ENCODE peak calls at places on chromosome 4, in nine cellular contexts. R is testis, W is ovary, Q is mammary epithelial cell, F is A549, O is AG09319, N is upper lobe of right lung, C is foreskin keratinocyte, U is nephron progenitor cell. D is an unnamed sample.

GRCh38 chr4:38188631-38189101 is 228.5 kb downstream of the PTTG2 start:
- DNase-seq in R (no peak), O (no peak), W (no peak), Q (peak), N (no peak), U (no peak), F (no peak), C (peak), D (no peak)

GRCh38 chr4:94577136-94577535 is 125.4 kb downstream of the PDLIM5 start:
- DNase-seq in U (peak), C (no peak), N (no peak), Q (no peak), F (no peak), W (peak), O (no peak), R (peak), D (no peak)

GRCh38 chr4:164550989-164551712 is 202.8 kb upstream of the SMIM31 start:
- DNase-seq in N (no peak), R (no peak), Q (no peak), W (no peak), C (no peak), F (no peak), O (no peak), U (no peak), D (no peak)

GRCh38 chr4:18021470-18021719 is 160 bp downstream of the LCORL start:
- DNase-seq in W (no peak), R (no peak), O (no peak), N (no peak), U (no peak), Q (no peak), F (no peak), C (no peak), D (no peak)

GRCh38 chr4:140740422-140740821 is 15.8 kb downstream of the TBC1D9 start:
- DNase-seq in O (no peak), U (no peak), C (no peak), F (no peak), W (no peak), N (no peak), Q (no peak), R (no peak), D (no peak)

GRCh38 chr4:99624141-99624719 is 33.4 kb downstream of the C4orf54 start:
- DNase-seq in Q (no peak), U (no peak), R (no peak), N (no peak), O (no peak), C (no peak), F (no peak), W (peak), D (no peak)

GRCh38 chr4:7411896-7412585 is 22.7 kb downstream of the PSAPL1 start:
- DNase-seq in U (no peak), N (peak), W (no peak), R (no peak), O (no peak), C (no peak), Q (no peak), F (no peak), D (no peak)

GRCh38 chr4:40675166-40675565 is 45.5 kb upstream of the RBM47 start:
- DNase-seq in Q (peak), W (no peak), O (no peak), U (no peak), C (no peak), N (no peak), R (no peak), F (no peak), D (no peak)

GRCh38 chr4:105679186-105679585 is 29.3 kb downstream of the INTS12 start:
- DNase-seq in N (no peak), O (no peak), R (no peak), W (no peak), U (no peak), Q (no peak), F (no peak), C (no peak), D (no peak)

GRCh38 chr4:105677689-105678088 is 30.8 kb downstream of the INTS12 start:
- DNase-seq in O (no peak), C (no peak), Q (no peak), R (no peak), U (no peak), W (no peak), F (no peak), N (no peak), D (no peak)

GRCh38 chr4:105670684-105671083 is 37.8 kb downstream of the INTS12 start:
- DNase-seq in N (no peak), O (no peak), F (no peak), R (no peak), U (no peak), C (no peak), W (no peak), Q (no peak), D (no peak)

DNA sequence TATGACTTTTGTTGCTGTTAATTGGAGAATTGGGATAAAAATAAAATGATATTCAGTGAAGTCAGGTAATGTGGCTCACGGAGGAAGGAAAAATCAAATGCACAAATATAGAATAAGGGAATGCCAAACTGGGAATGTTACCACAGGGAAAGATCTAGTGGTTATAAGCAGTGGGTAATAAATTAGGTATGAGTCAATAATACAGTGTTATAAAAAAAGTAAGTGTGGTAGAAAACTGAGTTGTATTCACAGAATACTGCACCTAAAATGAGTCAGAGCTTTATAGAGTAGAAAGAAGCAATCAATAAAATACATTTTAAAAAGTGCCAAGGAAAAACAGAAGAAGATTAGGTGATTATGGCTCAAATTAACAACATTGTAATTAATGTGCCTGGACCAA is 34.5 kb downstream of the INTS12 start:
- DNase-seq in N (no peak), W (no peak), Q (peak), C (no peak), U (no peak), F (no peak), O (no peak), R (no peak), D (no peak)
- TF ChIP-seq CTCF in N (no peak), W (no peak), Q (no peak), C (no peak), U (no peak), F (no peak), O (no peak), R (no peak), D (no peak)

DNA sequence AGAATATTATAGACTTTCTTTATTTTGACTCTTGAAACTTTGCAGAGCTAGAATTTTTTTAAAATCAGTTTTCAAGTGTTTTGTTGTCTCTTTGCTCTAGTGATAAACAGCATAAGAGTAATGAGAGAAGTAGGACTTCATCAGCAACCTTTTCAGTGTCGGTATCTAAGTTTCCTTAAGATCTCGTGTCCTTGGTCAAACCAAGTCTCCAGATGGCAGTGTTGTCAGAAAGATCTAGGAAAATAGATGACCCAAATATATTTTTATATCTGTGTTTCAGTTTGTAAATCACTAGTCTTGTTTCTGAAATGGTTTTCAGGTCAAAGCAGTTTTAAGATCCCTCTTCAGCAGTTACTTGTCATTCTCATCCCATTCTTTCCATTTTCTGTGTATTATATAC is 438.3 kb downstream of the RAPGEF2 start:
- DNase-seq in F (no peak), O (no peak), R (no peak), W (no peak), Q (no peak), U (no peak), C (no peak), N (no peak), D (no peak)
- TF ChIP-seq CTCF in F (no peak), O (no peak), R (no peak), W (no peak), Q (no peak), U (no peak), C (no peak), N (no peak), D (no peak)

DNA sequence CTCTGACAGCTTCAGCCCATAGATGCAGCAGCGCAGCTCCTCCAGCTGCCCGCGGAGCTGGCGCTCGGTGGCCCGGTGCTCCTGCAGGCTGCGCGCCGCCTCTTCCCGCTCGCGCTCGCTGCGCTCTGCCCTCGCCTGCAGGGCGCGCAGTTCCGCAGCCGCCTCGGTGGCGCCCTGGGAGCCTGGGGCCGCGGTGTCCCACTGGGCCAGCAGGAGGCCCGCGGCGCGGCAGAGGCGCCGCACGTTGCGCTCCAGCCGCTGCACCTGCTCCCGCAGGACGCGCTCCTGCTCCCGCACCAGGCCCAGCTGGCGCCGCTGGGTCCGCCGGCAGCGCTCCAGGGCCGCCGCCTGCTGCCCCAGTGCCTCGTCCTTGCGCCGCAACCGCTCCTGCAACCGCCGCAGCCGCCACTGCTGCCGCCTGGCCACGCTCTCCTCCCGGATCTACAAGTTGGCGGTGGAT is 10.1 kb downstream of the C4orf50 start:
- DNase-seq in F (peak), R (no peak), C (no peak), O (no peak), N (peak), U (peak), Q (peak), W (no peak), D (peak)
- TF ChIP-seq CTCF in F (no peak), R (no peak), C (no peak), O (no peak), N (no peak), U (no peak), Q (no peak), W (no peak), D (peak)

GRCh38 chr4:31516520-31516919 is 796.4 kb downstream of the PCDH7 start:
- DNase-seq in Q (no peak), N (no peak), U (no peak), R (no peak), W (no peak), O (no peak), F (no peak), C (peak), D (no peak)
- TF ChIP-seq CTCF in Q (no peak), N (no peak), U (no peak), R (no peak), W (no peak), O (no peak), F (no peak), C (peak), D (no peak)

GRCh38 chr4:124943938-124944337 is 231.4 kb upstream of the ANKRD50 start:
- DNase-seq in W (no peak), C (no peak), Q (no peak), R (no peak), O (no peak), N (no peak), F (no peak), U (no peak), D (no peak)
- TF ChIP-seq CTCF in W (no peak), C (no peak), Q (no peak), R (no peak), O (no peak), N (no peak), F (no peak), U (no peak), D (no peak)

GRCh38 chr4:3305610-3306371 is 13.0 kb downstream of the RGS12 start:
- DNase-seq in U (no peak), F (no peak), O (no peak), Q (no peak), W (no peak), C (no peak), N (peak), R (no peak), D (peak)

GRCh38 chr4:3303445-3303824 is 10.6 kb downstream of the RGS12 start:
- DNase-seq in N (no peak), Q (no peak), C (no peak), R (no peak), W (no peak), U (no peak), F (no peak), O (no peak), D (no peak)

GRCh38 chr4:3306465-3306864 is 13.6 kb downstream of the RGS12 start:
- DNase-seq in U (no peak), Q (no peak), O (no peak), W (no peak), R (no peak), N (peak), C (no peak), F (no peak), D (no peak)

GRCh38 chr4:3303840-3304715 is 11.3 kb downstream of the RGS12 start:
- DNase-seq in R (no peak), C (no peak), F (no peak), W (no peak), Q (no peak), O (no peak), N (peak), U (no peak), D (no peak)

DNA sequence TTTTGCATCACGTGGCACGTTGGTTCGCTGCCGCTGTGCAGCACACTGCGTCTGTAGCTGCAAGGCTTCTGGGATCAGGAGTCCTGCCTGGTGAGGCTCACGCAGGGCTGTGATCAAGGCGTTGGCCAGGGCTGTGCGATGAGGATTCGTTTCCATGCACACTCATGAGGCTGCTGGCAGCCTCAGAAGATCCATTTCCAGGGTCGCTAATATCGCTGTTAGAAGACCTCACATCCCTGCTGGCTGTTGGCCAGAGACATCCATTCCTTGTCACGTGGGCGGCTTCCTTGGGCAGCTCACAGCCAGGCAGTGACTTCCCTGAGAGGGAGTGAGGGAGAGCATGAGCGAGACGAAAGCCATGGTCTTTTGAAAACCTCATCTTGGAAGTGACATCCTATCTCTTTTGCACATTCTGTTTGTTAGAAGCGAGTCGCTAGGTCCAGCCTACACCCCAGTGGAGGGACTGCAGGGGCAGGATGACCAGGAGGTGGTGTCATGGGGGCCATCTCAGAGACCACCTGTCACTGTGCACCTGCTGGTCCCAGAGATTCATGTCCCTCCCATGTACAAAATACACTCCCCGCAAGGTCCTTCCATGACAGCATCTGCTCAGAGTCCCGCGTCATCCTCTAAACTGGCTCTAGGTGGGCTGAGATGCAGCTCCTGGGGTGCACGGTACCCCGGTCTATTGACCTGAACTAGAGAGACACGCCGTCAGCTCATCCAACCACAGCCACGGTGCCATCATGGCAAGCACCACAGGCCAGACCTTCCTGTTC is 12.2 kb downstream of the RGS12 start:
- DNase-seq in W (peak), U (no peak), R (peak), F (no peak), O (no peak), N (peak), C (no peak), Q (no peak), D (no peak)
- TF ChIP-seq CTCF in W (no peak), U (no peak), R (no peak), F (no peak), O (no peak), N (no peak), C (no peak), Q (no peak), D (no peak)

DNA sequence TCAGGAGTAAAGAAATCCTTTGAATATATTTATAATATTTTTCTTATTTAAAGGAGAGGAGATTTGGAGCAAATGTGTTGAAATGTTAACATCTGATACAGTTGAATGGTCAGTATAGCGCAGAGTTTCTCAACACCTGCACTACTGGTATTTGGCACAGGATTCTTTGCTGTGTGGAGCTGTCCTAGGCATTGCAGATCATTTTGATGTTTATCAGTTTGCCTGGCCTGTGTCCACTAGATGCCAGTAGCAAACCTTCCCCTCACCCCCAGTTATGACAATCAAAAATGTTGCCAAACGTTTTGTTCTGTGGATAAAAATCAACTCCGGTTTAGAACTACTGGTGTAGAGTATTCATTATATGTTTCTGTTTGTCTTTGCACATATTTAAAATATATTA is 765.3 kb upstream of the SLIT2 start:
- DNase-seq in O (no peak), W (no peak), U (no peak), F (no peak), N (no peak), Q (no peak), R (no peak), C (no peak), D (peak)
- TF ChIP-seq CTCF in O (no peak), W (no peak), U (no peak), F (no peak), N (no peak), Q (peak), R (no peak), C (peak), D (no peak)

GRCh38 chr4:147019061-147019460 is 73.4 kb upstream of the TTC29 start:
- DNase-seq in N (peak), O (peak), F (peak), C (peak), U (peak), W (no peak), R (peak), Q (peak), D (peak)
- TF ChIP-seq CTCF in N (peak), O (peak), F (peak), C (peak), U (peak), W (no peak), R (peak), Q (peak), D (peak)

GRCh38 chr4:4480685-4481393 is 61.0 kb downstream of the STX18 start:
- DNase-seq in O (no peak), F (no peak), U (no peak), R (no peak), N (no peak), C (no peak), W (no peak), Q (no peak), D (no peak)
- TF ChIP-seq CTCF in O (peak), F (peak), U (peak), R (no peak), N (peak), C (peak), W (no peak), Q (peak), D (no peak)